ENCODE peak calls at places on chromosomes 11 and 22, in nine cellular contexts. D, K, G, N, T, E, C, B and S are unnamed samples.

GRCh38 chr11:65410936-65411680 is 11.5 kb upstream of the NEAT1 start:
- DNase-seq in D (no peak), K (no peak), G (no peak), N (peak; percentile 59), T (no peak), E (no peak), C (peak; percentile 83), B (no peak), S (peak; percentile 45)

GRCh38 chr11:86693501-86693900 is 21.1 kb upstream of the ME3 start:
- DNase-seq in D (peak; percentile 35), K (no peak), G (no peak), N (no peak), T (no peak), E (no peak), C (no peak), B (no peak), S (no peak)

GRCh38 chr11:123473941-123474668 is 44.0 kb downstream of the GRAMD1B start:
- DNase-seq in D (peak; percentile 97), K (no peak), G (no peak), N (no peak), T (no peak), E (peak; percentile 32), C (no peak), B (no peak), S (no peak)

GRCh38 chr22:23168381-23169031 is 11.8 kb upstream of the BCR start:
- DNase-seq in D (no peak), K (no peak), G (no peak), N (no peak), T (no peak), E (no peak), C (no peak), B (no peak), S (no peak)

GRCh38 chr11:128235958-128236357 is 351.4 kb downstream of the ETS1 start:
- DNase-seq in D (peak; percentile 53), K (peak; percentile 60), G (no peak), N (no peak), T (peak; percentile 35), E (no peak), C (no peak), B (no peak), S (no peak)

GRCh38 chr11:27429740-27430451 is 42.7 kb downstream of the LGR4 start:
- DNase-seq in D (no peak), K (peak; percentile 46), G (no peak), N (no peak), T (no peak), E (peak; percentile 69), C (no peak), B (no peak), S (no peak)

GRCh38 chr11:131667566-131667965 is 297.2 kb downstream of the NTM start:
- DNase-seq in D (no peak), K (no peak), G (no peak), N (no peak), T (no peak), E (no peak), C (peak; percentile 59), B (no peak), S (no peak)

GRCh38 chr11:70077411-70078094 is 564 bp upstream of the ANO1 start:
- DNase-seq in D (no peak), K (no peak), G (no peak), N (no peak), T (no peak), E (no peak), C (peak; percentile 79), B (no peak), S (no peak)

GRCh38 chr11:71204294-71204693 is 48.1 kb downstream of the SHANK2 start:
- DNase-seq in D (no peak), K (no peak), G (no peak), N (no peak), T (no peak), E (no peak), C (no peak), B (no peak), S (peak; percentile 24)